ENCODE peak calls at places on chromosomes 16 and 17, in six cellular contexts. C is lower leg skin, N is lower lobe of right lung, G is GM23338, D is cardiac fibroblast, E is MM.1S. R is an unnamed sample.

GRCh38 chr16:84775262-84775810 is 44.4 kb upstream of the CRISPLD2 start:
- DNase-seq in C (peak; percentile 67), N (no peak), G (no peak), D (no peak), E (no peak), R (no peak)

GRCh38 chr16:3101018-3101840 is 2.1 kb upstream of the ZSCAN10 start:
- DNase-seq in C (no peak), N (no peak), G (peak; percentile 90), D (peak; percentile 33), E (peak; percentile 46), R (no peak)

GRCh38 chr17:29074488-29074887 is 31.5 kb downstream of the PIPOX start:
- DNase-seq in C (no peak), N (no peak), G (no peak), D (no peak), E (no peak), R (no peak)

GRCh38 chr17:56834380-56835258 is 668 bp downstream of the DGKE start:
- DNase-seq in C (peak; percentile 91), N (peak; percentile 76), G (peak; percentile 65), D (peak; percentile 11), E (peak; percentile 85), R (no peak)

GRCh38 chr16:10992112-10992511 is 47.7 kb downstream of the CLEC16A start:
- DNase-seq in C (no peak), N (no peak), G (no peak), D (peak; percentile 75), E (no peak), R (peak; percentile 59)

GRCh38 chr16:58339452-58339938 is 44.7 kb upstream of the PRSS54 start:
- DNase-seq in C (no peak), N (no peak), G (peak; percentile 81), D (peak; percentile 36), E (no peak), R (no peak)

GRCh38 chr16:87086575-87086974 is 230.6 kb downstream of the C16orf95 start:
- DNase-seq in C (peak; percentile 20), N (no peak), G (no peak), D (peak; percentile 53), E (no peak), R (no peak)

GRCh38 chr16:16010194-16010593 is 60.8 kb downstream of the ABCC1 start:
- DNase-seq in C (no peak), N (no peak), G (no peak), D (no peak), E (no peak), R (no peak)

GRCh38 chr17:38970804-38971203 is 3.6 kb upstream of the FBXO47 start:
- DNase-seq in C (no peak), N (no peak), G (peak; percentile 20), D (no peak), E (peak; percentile 14), R (no peak)

GRCh38 chr16:55107851-55108250 is 177.2 kb downstream of the IRX5 start:
- DNase-seq in C (no peak), N (no peak), G (no peak), D (no peak), E (no peak), R (no peak)

GRCh38 chr16:503150-504071 is 24.1 kb upstream of the CAPN15 start:
- DNase-seq in C (no peak), N (no peak), G (no peak), D (no peak), E (no peak), R (no peak)

GRCh38 chr17:41304091-41304490 is 1.4 kb upstream of the KRTAP29-1 start:
- DNase-seq in C (no peak), N (no peak), G (no peak), D (no peak), E (no peak), R (no peak)

GRCh38 chr17:32341857-32342602 is at the start of gene C17orf75:
- DNase-seq in C (peak; percentile 94), N (peak; percentile 86), G (peak; percentile 87), D (peak; percentile 82), E (peak; percentile 80), R (no peak)

DNA sequence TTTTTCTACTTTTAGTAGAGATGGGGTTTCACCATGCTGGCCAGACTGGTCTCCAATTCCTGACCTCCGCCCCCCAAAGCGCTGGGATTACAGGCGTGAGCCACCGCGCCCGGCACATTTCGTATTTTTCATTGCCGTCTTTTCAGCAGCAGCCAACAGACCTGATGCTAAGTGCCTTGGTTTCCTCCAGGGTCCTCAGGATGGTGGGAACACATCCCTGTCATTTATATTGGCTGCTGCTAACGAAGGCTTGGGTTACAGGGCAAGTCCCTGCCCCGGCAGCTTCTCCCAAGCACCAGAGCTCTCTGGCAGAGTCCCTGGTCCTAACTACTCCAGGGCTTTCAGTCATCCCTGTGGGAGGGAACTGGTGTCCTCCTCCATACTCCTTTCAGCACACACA is 1.5 kb upstream of the RNF157 start:
- DNase-seq in C (peak; percentile 82), N (no peak), G (no peak), D (no peak), E (no peak), R (no peak)
- TF ChIP-seq CTCF in C (no peak), N (no peak), G (no peak), D (no peak), E (no peak), R (no peak)

DNA sequence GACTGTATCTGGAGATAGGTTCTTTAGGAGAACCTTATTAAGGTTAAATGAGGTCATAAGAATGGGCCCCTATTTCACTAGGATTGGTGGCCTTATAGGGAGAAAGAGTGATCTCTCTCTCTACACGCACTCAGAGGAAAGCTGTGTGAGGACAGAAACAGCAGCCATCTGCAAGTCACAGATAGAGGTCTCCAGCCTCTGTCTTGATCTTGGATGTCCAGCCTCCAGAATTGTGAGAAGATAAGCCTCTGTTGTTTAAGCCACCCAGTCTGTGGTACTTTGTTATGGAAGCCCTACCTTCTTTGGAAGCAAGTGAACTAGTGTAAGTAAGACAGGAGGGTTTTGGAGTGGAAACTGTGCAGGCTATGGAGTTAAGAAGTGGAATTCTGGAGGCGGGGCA is 93.2 kb downstream of the ELAC2 start:
- DNase-seq in C (no peak), N (no peak), G (no peak), D (no peak), E (no peak), R (no peak)
- H3K4me3 ChIP-seq in C (no peak overlapping the region), N (no peak overlapping the region), G (no peak overlapping the region), D (no peak overlapping the region), E (no peak overlapping the region), R (no peak overlapping the region)

GRCh38 chr16:49513040-49513439 is 139.4 kb downstream of the C16orf78 start:
- DNase-seq in C (no peak), N (peak; percentile 38), G (peak; percentile 66), D (peak; percentile 20), E (peak; percentile 18), R (no peak)
- TF ChIP-seq CTCF in C (no peak), N (peak; percentile 9), G (peak; percentile 18), D (peak; percentile 10), E (peak; percentile 25), R (no peak)

DNA sequence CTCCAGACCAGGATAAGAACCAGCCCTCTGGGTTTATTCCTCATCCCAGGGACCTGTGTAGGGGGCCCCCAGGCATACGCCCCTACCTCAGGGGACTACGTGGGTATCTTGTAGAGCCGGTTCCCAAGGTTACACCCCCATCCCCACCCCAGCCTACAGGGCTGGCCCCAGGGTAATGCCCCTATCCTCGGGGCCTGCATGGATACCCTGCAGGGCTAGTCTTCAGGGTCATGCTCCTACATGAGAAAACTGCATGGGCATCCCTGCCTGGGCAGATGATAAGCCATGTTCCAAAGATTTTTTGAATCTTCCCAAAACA is 14.2 kb downstream of the HDAC5 start:
- DNase-seq in C (no peak), N (no peak), G (no peak), D (no peak), E (no peak), R (no peak)
- H3K4me3 ChIP-seq in C (no peak overlapping the region), N (peak overlapping the region; percentile 54), G (no peak overlapping the region), D (no peak overlapping the region), E (peak overlapping the region; percentile 87), R (peak overlapping the region; percentile 67)

DNA sequence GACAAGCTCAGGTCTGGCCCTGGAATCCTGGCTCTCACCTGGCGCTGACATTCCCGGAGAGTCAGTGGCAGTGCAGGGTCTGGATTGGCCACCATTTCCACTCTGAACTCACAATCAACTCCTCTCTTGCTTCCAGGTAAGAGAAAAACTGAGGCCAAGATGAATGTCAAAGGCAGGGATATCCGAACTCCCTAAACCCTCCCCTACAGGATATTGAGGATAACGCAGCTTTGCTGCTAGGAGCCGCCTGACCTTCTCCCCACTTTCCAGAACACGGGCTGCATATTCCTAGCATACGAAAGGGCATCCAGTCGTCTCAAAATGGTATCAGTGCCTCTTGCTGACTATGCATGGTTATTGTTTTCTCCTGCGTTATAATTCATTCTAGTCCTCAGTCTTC is 473.4 kb downstream of the SOX9 start:
- DNase-seq in C (no peak), N (no peak), G (peak; percentile 61), D (no peak), E (no peak), R (no peak)
- TF ChIP-seq CTCF in C (no peak), N (no peak), G (no peak), D (no peak), E (no peak), R (no peak)

DNA sequence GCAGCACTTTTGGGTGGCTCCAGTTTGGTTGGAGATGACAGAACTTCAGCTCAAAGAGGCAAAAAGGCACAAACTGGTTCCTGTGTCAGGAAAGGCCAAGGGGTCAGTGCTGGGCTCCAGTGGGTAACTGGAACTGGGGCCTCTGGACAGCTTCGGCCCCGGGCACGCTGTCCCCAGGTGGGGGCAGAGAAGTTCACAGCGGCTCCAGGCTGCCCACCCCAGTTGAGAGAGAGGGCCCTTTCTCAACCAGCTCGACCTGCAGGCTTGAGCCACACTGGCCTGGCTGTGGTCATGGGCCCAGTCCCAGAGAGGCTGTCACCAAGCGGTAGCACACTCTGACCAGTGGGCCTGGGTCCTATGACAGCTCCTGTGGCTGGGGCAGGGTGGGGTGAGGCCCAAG is 24.5 kb downstream of the ADCY7 start:
- DNase-seq in C (no peak), N (no peak), G (no peak), D (no peak), E (no peak), R (no peak)
- H3K4me3 ChIP-seq in C (no peak overlapping the region), N (no peak overlapping the region), G (no peak overlapping the region), D (no peak overlapping the region), E (no peak overlapping the region), R (no peak overlapping the region)

GRCh38 chr17:49896860-49897259 is 49.0 kb upstream of the TAC4 start:
- DNase-seq in C (no peak), N (no peak), G (no peak), D (no peak), E (no peak), R (no peak)

GRCh38 chr17:49896222-49896621 is 48.4 kb upstream of the TAC4 start:
- DNase-seq in C (no peak), N (no peak), G (no peak), D (no peak), E (no peak), R (no peak)

GRCh38 chr17:49899588-49899987 is 51.7 kb upstream of the TAC4 start:
- DNase-seq in C (no peak), N (no peak), G (no peak), D (no peak), E (no peak), R (no peak)

GRCh38 chr17:49901460-49902331 is 53.8 kb upstream of the TAC4 start:
- DNase-seq in C (no peak), N (peak; percentile 66), G (peak; percentile 53), D (no peak), E (no peak), R (no peak)

GRCh38 chr17:49898547-49899490 is 51.0 kb upstream of the TAC4 start:
- DNase-seq in C (no peak), N (no peak), G (peak; percentile 91), D (peak; percentile 5), E (no peak), R (no peak)
- TF ChIP-seq CTCF in C (no peak), N (no peak), G (peak; percentile 60), D (no peak), E (peak; percentile 27), R (no peak)